ENCODE peak calls at places on chromosomes 4 and X, in six cellular contexts. Q is B cell, M is cardiac fibroblast, C is hepatocyte, X is GM12878, A is brain microvascular endothelial cell. Y is an unnamed sample.
A peak's percentile ranks its signal among the peaks of the same experiment; 100 is the strongest.

GRCh38 chr4:113094802-113095201 is 45.3 kb downstream of the ANK2 start:
- DNase-seq in Q (no peak), M (peak; percentile 11), C (peak; percentile 39), X (no peak), A (no peak), Y (peak; percentile 19)

GRCh38 chrX:48966796-48967579 is 4.7 kb downstream of the KCND1 start:
- DNase-seq in Q (no peak), M (peak; percentile 26), C (no peak), X (no peak), A (peak; percentile 25), Y (no peak)

GRCh38 chr4:41296995-41297394 is 40.3 kb downstream of the UCHL1 start:
- DNase-seq in Q (no peak), M (no peak), C (no peak), X (no peak), A (no peak), Y (no peak)

GRCh38 chr4:100926039-100926717 is 408.4 kb upstream of the EMCN start:
- DNase-seq in Q (no peak), M (no peak), C (no peak), X (no peak), A (no peak), Y (no peak)

GRCh38 chr4:8858188-8858924 is 13.3 kb downstream of the HMX1 start:
- DNase-seq in Q (no peak), M (no peak), C (no peak), X (no peak), A (no peak), Y (no peak)

GRCh38 chrX:1491851-1492349 is 39.2 kb upstream of the ASMTL start:
- DNase-seq in Q (peak; percentile 68), M (no peak), C (no peak), X (peak; percentile 87), A (peak; percentile 12), Y (peak; percentile 88)

GRCh38 chr4:184310171-184310567 is 92.5 kb upstream of the ENPP6 start:
- DNase-seq in Q (peak; percentile 54), M (no peak), C (no peak), X (no peak), A (no peak), Y (no peak)

GRCh38 chr4:8731364-8731763 is 138.8 kb downstream of the CPZ start:
- DNase-seq in Q (peak; percentile 31), M (no peak), C (no peak), X (no peak), A (no peak), Y (no peak)

GRCh38 chr4:176548571-176548970 is 228.8 kb downstream of the SPCS3 start:
- DNase-seq in Q (no peak), M (no peak), C (no peak), X (no peak), A (peak; percentile 91), Y (no peak)

GRCh38 chr4:151786158-151786495 is 25.3 kb upstream of the GATB start:
- DNase-seq in Q (no peak), M (no peak), C (no peak), X (no peak), A (no peak), Y (no peak)

GRCh38 chr4:147076179-147076578 is 130.5 kb upstream of the TTC29 start:
- DNase-seq in Q (no peak), M (no peak), C (peak; percentile 15), X (no peak), A (no peak), Y (no peak)
- TF ChIP-seq CTCF in Q (no peak), M (no peak), C (no peak), X (no peak), A (no peak), Y (no peak)

GRCh38 chrX:95290455-95290854 is 1394.2 kb upstream of the DIAPH2 start:
- DNase-seq in Q (no peak), M (no peak), C (peak; percentile 5), X (no peak), A (no peak), Y (no peak)
- TF ChIP-seq CTCF in Q (no peak), M (no peak), C (no peak), X (no peak), A (no peak), Y (no peak)

DNA sequence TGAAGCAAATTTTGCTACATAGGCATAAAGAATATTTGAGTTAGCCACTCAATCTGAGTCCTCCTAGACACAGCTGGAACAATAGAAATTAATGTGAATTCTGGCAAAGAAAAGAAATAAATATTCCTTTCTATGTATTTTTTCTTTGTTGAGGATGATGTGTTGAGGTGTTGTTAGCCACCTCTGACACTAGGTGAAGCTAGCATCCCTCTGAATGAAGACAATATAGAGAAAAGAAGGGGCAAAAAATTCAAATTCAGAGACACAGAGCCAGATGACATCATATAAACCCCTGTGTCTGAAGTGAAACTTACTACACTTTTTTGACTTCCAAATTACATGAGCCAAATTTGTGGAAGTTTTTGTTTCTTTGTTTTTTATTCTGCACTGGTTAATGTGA is 34.6 kb upstream of the TMPRSS11D start:
- DNase-seq in Q (no peak), M (no peak), C (no peak), X (no peak), A (no peak), Y (no peak)
- TF ChIP-seq CTCF in Q (no peak), M (peak; percentile 15), C (peak; percentile 50), X (no peak), A (peak; percentile 42), Y (peak; percentile 20)

GRCh38 chr4:17763931-17764330 is 17.5 kb downstream of the FAM184B start:
- DNase-seq in Q (no peak), M (no peak), C (no peak), X (no peak), A (no peak), Y (no peak)

GRCh38 chr4:17761062-17761461 is 20.4 kb downstream of the FAM184B start:
- DNase-seq in Q (no peak), M (no peak), C (no peak), X (no peak), A (no peak), Y (no peak)

GRCh38 chr4:17760602-17761001 is 20.8 kb downstream of the FAM184B start:
- DNase-seq in Q (no peak), M (no peak), C (no peak), X (no peak), A (no peak), Y (no peak)

GRCh38 chr4:17763352-17763890 is 18.0 kb downstream of the FAM184B start:
- DNase-seq in Q (no peak), M (no peak), C (no peak), X (no peak), A (no peak), Y (no peak)

DNA sequence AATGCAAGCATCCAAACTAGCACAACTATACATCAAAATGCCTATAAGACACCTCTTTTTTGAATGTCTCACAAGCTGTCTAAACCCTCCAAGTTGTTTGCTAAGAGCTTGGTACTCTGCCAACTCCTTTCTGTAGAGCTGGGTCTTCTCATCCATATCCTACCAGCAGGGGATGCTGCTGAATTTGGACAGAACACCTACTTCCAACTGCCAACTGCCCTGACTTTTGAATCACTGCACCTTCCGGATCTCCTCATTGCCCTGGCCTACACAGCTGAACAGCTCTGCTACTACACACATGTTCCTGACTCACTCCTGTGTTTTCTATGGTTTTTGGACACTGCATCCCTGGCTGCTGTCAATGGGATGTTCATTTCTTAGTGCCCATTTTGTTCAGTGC is 18.7 kb downstream of the FAM184B start:
- DNase-seq in Q (no peak), M (peak; percentile 64), C (no peak), X (no peak), A (no peak), Y (no peak)
- TF ChIP-seq CTCF in Q (no peak), M (peak; percentile 39), C (no peak), X (peak; percentile 35), A (peak; percentile 46), Y (peak; percentile 30)